ENCODE peak calls at places on chromosomes 6 and 20, in eight cellular contexts. M is heart right ventricle, S is mucosa of descending colon, N is lower leg skin, G is endothelial cell, T is bronchial epithelial cell, A is AG09309, Z is glutamatergic neuron. F is an unnamed sample.

GRCh38 chr6:168131464-168132415 is 52.7 kb upstream of the FRMD1 start:
- DNase-seq in A (no peak), Z (no peak), S (no peak), G (peak; percentile 38), M (no peak), T (no peak), N (peak; percentile 70), F (no peak)

GRCh38 chr20:2142649-2143048 is 41.0 kb downstream of the STK35 start:
- DNase-seq in S (no peak), Z (no peak), M (peak; percentile 48), T (no peak), G (no peak), A (no peak), N (no peak), F (no peak)

GRCh38 chr6:137677714-137678113 is 183.5 kb upstream of the OLIG3 start:
- DNase-seq in M (no peak), Z (no peak), A (no peak), N (no peak), S (no peak), T (no peak), G (no peak), F (no peak)

GRCh38 chr6:130324657-130325056 is 41.2 kb upstream of the TMEM200A start:
- DNase-seq in G (no peak), M (no peak), A (peak; percentile 73), N (no peak), T (peak; percentile 23), S (no peak), Z (no peak), F (no peak)

GRCh38 chr6:69343856-69344255 is 453.0 kb downstream of the LMBRD1 start:
- DNase-seq in A (no peak), N (no peak), M (no peak), Z (no peak), G (no peak), S (no peak), T (no peak), F (no peak)

GRCh38 chr20:41172296-41173140 is 35.2 kb downstream of the PLCG1 start:
- DNase-seq in G (no peak), S (peak; percentile 6), A (no peak), M (peak; percentile 14), T (no peak), Z (no peak), N (peak; percentile 87), F (no peak)

GRCh38 chr20:62655291-62656204 is 13.2 kb downstream of the SLCO4A1 start:
- DNase-seq in Z (no peak), M (no peak), N (no peak), A (no peak), G (no peak), T (no peak), S (no peak), F (peak; percentile 77)

GRCh38 chr6:7004581-7005297 is 103.0 kb upstream of the RREB1 start:
- DNase-seq in M (no peak), G (no peak), N (peak; percentile 31), Z (no peak), T (no peak), A (no peak), S (no peak), F (no peak)

GRCh38 chr6:33126101-33126714 is 50.4 kb downstream of the HLA-DPB1 start:
- DNase-seq in N (peak; percentile 89), Z (peak; percentile 72), T (peak; percentile 29), G (peak; percentile 73), M (peak; percentile 71), S (peak; percentile 92), A (no peak), F (peak; percentile 68)

GRCh38 chr6:67666177-67666964 is 968.7 kb upstream of the ADGRB3 start:
- DNase-seq in N (no peak), S (no peak), M (no peak), A (no peak), T (no peak), G (no peak), Z (no peak), F (no peak)

GRCh38 chr6:5989141-5989723 is 17.5 kb downstream of the NRN1 start:
- DNase-seq in Z (no peak), T (no peak), S (no peak), N (peak; percentile 81), A (peak; percentile 62), M (peak; percentile 7), G (no peak), F (no peak)

GRCh38 chr6:3351105-3351676 is 92.4 kb downstream of the PSMG4 start:
- DNase-seq in N (no peak), S (no peak), Z (no peak), M (no peak), T (no peak), A (no peak), G (no peak), F (no peak)

GRCh38 chr20:34862724-34863123 is 9.9 kb downstream of the GGT7 start:
- DNase-seq in A (no peak), G (no peak), S (no peak), Z (no peak), N (no peak), T (no peak), M (no peak), F (peak; percentile 20)

GRCh38 chr20:23085415-23086055 is 589 bp downstream of the CD93 start:
- DNase-seq in Z (no peak), A (no peak), N (no peak), G (no peak), M (no peak), T (no peak), S (no peak), F (no peak)

GRCh38 chr6:109527989-109528388 is 45.0 kb upstream of the ZBTB24 start:
- DNase-seq in S (no peak), A (no peak), G (no peak), Z (no peak), T (peak; percentile 10), N (no peak), M (no peak), F (no peak)

GRCh38 chr6:137970368-137970767 is 103.3 kb downstream of the TNFAIP3 start:
- DNase-seq in A (no peak), N (no peak), M (no peak), G (peak; percentile 9), T (no peak), Z (no peak), S (no peak), F (no peak)

GRCh38 chr20:45358282-45359068 is 4.5 kb upstream of the SYS1 start:
- DNase-seq in S (no peak), G (no peak), T (peak; percentile 67), M (peak; percentile 81), N (peak; percentile 95), A (peak; percentile 65), Z (no peak), F (no peak)

GRCh38 chr20:7859371-7859802 is 80.9 kb downstream of the HAO1 start:
- DNase-seq in S (peak; percentile 3), Z (no peak), M (peak; percentile 46), G (peak; percentile 10), N (no peak), A (peak; percentile 32), T (peak; percentile 81), F (peak; percentile 12)

GRCh38 chr6:78605909-78606446 is 261.4 kb upstream of the IRAK1BP1 start:
- DNase-seq in A (no peak), S (no peak), T (peak; percentile 82), M (no peak), G (no peak), N (no peak), Z (no peak), F (no peak)

GRCh38 chr6:140537211-140537610 is 1162.8 kb upstream of the CITED2 start:
- DNase-seq in Z (no peak), G (no peak), M (no peak), A (no peak), T (no peak), S (no peak), N (no peak), F (no peak)

GRCh38 chr6:11853678-11854417 is 75.2 kb upstream of the ADTRP start:
- DNase-seq in T (no peak), Z (no peak), S (no peak), N (no peak), G (no peak), A (no peak), M (no peak), F (no peak)

GRCh38 chr6:10248378-10248843 is 166.5 kb downstream of the TFAP2A start:
- DNase-seq in A (peak; percentile 59), Z (no peak), G (no peak), S (no peak), N (no peak), M (no peak), T (peak; percentile 22), F (no peak)

GRCh38 chr20:14716251-14716650 is 378.8 kb upstream of the FLRT3 start:
- DNase-seq in G (no peak), T (no peak), Z (no peak), S (no peak), M (no peak), N (no peak), A (no peak), F (no peak)

GRCh38 chr6:41939091-41939847 is 2.3 kb downstream of the CCND3 start:
- DNase-seq in A (no peak), G (peak; percentile 28), T (no peak), N (peak; percentile 89), Z (peak; percentile 21), M (peak; percentile 35), S (peak; percentile 29), F (no peak)

GRCh38 chr6:41191569-41191968 is 9.4 kb downstream of the TREML2 start:
- DNase-seq in S (peak; percentile 66), A (no peak), G (peak; percentile 58), N (no peak), T (no peak), M (no peak), Z (peak; percentile 32), F (peak; percentile 23)

GRCh38 chr6:79377047-79377446 is 142.6 kb upstream of the HMGN3 start:
- DNase-seq in N (no peak), S (no peak), M (no peak), Z (no peak), G (no peak), T (peak; percentile 75), A (no peak), F (no peak)

GRCh38 chr6:83511901-83512681 is at the start of gene PRSS35:
- DNase-seq in M (peak; percentile 12), Z (peak; percentile 73), G (peak; percentile 78), S (peak; percentile 52), N (peak; percentile 86), A (no peak), T (peak; percentile 28), F (peak; percentile 28)

GRCh38 chr6:127186889-127187288 is 68.4 kb downstream of the RSPO3 start:
- DNase-seq in G (peak; percentile 67), S (peak; percentile 70), M (peak; percentile 43), T (peak; percentile 36), N (peak; percentile 88), A (no peak), Z (peak; percentile 89), F (no peak)
- TF ChIP-seq CTCF in G (peak; percentile 76), S (no peak), M (peak; percentile 43), T (peak; percentile 49), N (no peak), A (peak; percentile 48), Z (peak; percentile 78), F (peak; percentile 65)

GRCh38 chr6:127855542-127856159 is 45.2 kb downstream of the THEMIS start:
- DNase-seq in S (peak; percentile 67), A (no peak), N (no peak), G (peak; percentile 18), Z (no peak), M (peak; percentile 7), T (peak; percentile 30), F (no peak)
- TF ChIP-seq CTCF in S (no peak), A (peak; percentile 61), N (no peak), G (peak; percentile 49), Z (peak; percentile 37), M (peak; percentile 49), T (peak; percentile 47), F (peak; percentile 31)

GRCh38 chr20:54625497-54625896 is 150.1 kb downstream of the DOK5 start:
- DNase-seq in T (no peak), A (no peak), M (no peak), S (peak; percentile 15), Z (no peak), N (no peak), G (no peak), F (no peak)
- TF ChIP-seq CTCF in T (no peak), A (no peak), M (no peak), S (no peak), Z (no peak), N (no peak), G (no peak), F (no peak)

GRCh38 chr6:50145125-50145524 is 95.4 kb upstream of the DEFB112 start:
- DNase-seq in S (no peak), T (peak; percentile 26), A (no peak), Z (no peak), G (no peak), N (no peak), M (no peak), F (no peak)
- TF ChIP-seq CTCF in S (no peak), T (peak; percentile 44), A (no peak), Z (peak; percentile 84), G (peak; percentile 90), N (no peak), M (no peak), F (peak; percentile 42)